ENCODE peak calls at places on chromosomes 7 and 10, in six cellular contexts. O is stimulated activated CD4-positive, alpha-beta T cell treated with anti-CD3 and anti-CD28 coated beads, Interleukin-2, amount 100 ng/mL, for 48 hours; S is stimulated activated CD8-positive, alpha-beta memory T cell treated with anti-CD3 and anti-CD28 coated beads, Interleukin-2, amount 100 ng/mL, for 1 hour; Q is RPMI7951; U is activated naive CD4-positive, alpha-beta T cell treated with anti-CD3 and anti-CD28 coated beads, Interleukin-2, amount 50 U/mL, for 72 hours; V is NCI-H1105 treated with DMSO at 0.1 percent for 48 hours. M is an unnamed sample.
A peak's percentile ranks its signal among the peaks of the same experiment; 100 is the strongest.

GRCh38 chr10:3776796-3777571 is 8.0 kb downstream of the KLF6 start:
- DNase-seq in O (no peak), S (no peak), Q (peak; percentile 98), U (no peak), V (no peak), M (peak; percentile 90)

GRCh38 chr7:21617916-21618390 is 75.1 kb downstream of the DNAH11 start:
- DNase-seq in O (no peak), S (no peak), Q (peak; percentile 95), U (no peak), V (no peak), M (peak; percentile 74)

GRCh38 chr7:29177963-29178612 is 16.5 kb upstream of the CHN2 start:
- DNase-seq in O (no peak), S (no peak), Q (peak; percentile 71), U (peak; percentile 70), V (no peak), M (peak; percentile 36)

GRCh38 chr10:86899670-86900276 is 57.6 kb downstream of the MMRN2 start:
- DNase-seq in O (peak; percentile 25), S (no peak), Q (peak; percentile 46), U (no peak), V (peak; percentile 3), M (peak; percentile 79)

GRCh38 chr10:84008878-84009277 is 130.4 kb upstream of the GHITM start:
- DNase-seq in O (peak; percentile 30), S (no peak), Q (no peak), U (no peak), V (no peak), M (peak; percentile 1)

GRCh38 chr7:108368466-108368865 is 87.8 kb downstream of the NRCAM start:
- DNase-seq in O (no peak), S (no peak), Q (no peak), U (no peak), V (no peak), M (no peak)

GRCh38 chr7:30548762-30549344 is 44.2 kb upstream of the GGCT start:
- DNase-seq in O (peak; percentile 43), S (no peak), Q (peak; percentile 83), U (no peak), V (peak; percentile 81), M (peak; percentile 70)

GRCh38 chr10:73577788-73578187 is 13.4 kb downstream of the USP54 start:
- DNase-seq in O (no peak), S (no peak), Q (no peak), U (no peak), V (no peak), M (peak; percentile 72)

GRCh38 chr7:92955081-92955480 is 118.7 kb upstream of the CDK6 start:
- DNase-seq in O (peak; percentile 23), S (no peak), Q (peak; percentile 92), U (no peak), V (no peak), M (no peak)

GRCh38 chr10:116892873-116893685 is 43.8 kb downstream of the ENO4 start:
- DNase-seq in O (no peak), S (no peak), Q (no peak), U (no peak), V (no peak), M (no peak)

GRCh38 chr7:9264395-9264794 is 831.0 kb downstream of the NXPH1 start:
- DNase-seq in O (no peak), S (no peak), Q (no peak), U (no peak), V (no peak), M (no peak)

GRCh38 chr10:24723386-24723787 is 300 bp downstream of the ARHGAP21 start:
- DNase-seq in O (no peak), S (no peak), Q (peak; percentile 43), U (peak; percentile 61), V (no peak), M (no peak)

GRCh38 chr10:100518761-100519241 is 860 bp downstream of the SEC31B start:
- DNase-seq in O (peak; percentile 64), S (no peak), Q (peak; percentile 56), U (no peak), V (peak; percentile 36), M (peak; percentile 63)

GRCh38 chr7:140607441-140607989 is 33.1 kb downstream of the DENND2A start:
- DNase-seq in O (no peak), S (no peak), Q (peak; percentile 99), U (no peak), V (no peak), M (peak; percentile 88)

GRCh38 chr7:114183311-114184105 is 231.1 kb upstream of the FOXP2 start:
- DNase-seq in O (no peak), S (no peak), Q (no peak), U (no peak), V (peak; percentile 44), M (no peak)

GRCh38 chr7:123674399-123675091 is 18.9 kb downstream of the LMOD2 start:
- DNase-seq in O (no peak), S (no peak), Q (no peak), U (no peak), V (no peak), M (peak; percentile 30)

GRCh38 chr10:85124592-85124991 is 796.2 kb downstream of the CCSER2 start:
- DNase-seq in O (no peak), S (no peak), Q (no peak), U (no peak), V (peak; percentile 79), M (no peak)

GRCh38 chr7:124570558-124570957 is 195.0 kb downstream of the GPR37 start:
- DNase-seq in O (no peak), S (no peak), Q (no peak), U (no peak), V (no peak), M (no peak)

GRCh38 chr10:42970451-42971250 is 106.2 kb upstream of the RET start:
- DNase-seq in O (no peak), S (no peak), Q (no peak), U (no peak), V (no peak), M (no peak)

GRCh38 chr7:66146701-66147100 is 32.1 kb downstream of the CRCP start:
- DNase-seq in O (no peak), S (no peak), Q (peak; percentile 75), U (no peak), V (no peak), M (peak; percentile 94)

GRCh38 chr7:103636153-103636552 is 190.1 kb upstream of the SLC26A5 start:
- DNase-seq in O (no peak), S (no peak), Q (no peak), U (no peak), V (no peak), M (peak; percentile 46)

GRCh38 chr10:127148066-127148932 is 48.1 kb downstream of the INSYN2A start:
- DNase-seq in O (no peak), S (no peak), Q (peak; percentile 87), U (no peak), V (no peak), M (peak; percentile 93)

GRCh38 chr7:119640326-119640725 is 632.6 kb upstream of the KCND2 start:
- DNase-seq in O (no peak), S (no peak), Q (no peak), U (no peak), V (no peak), M (no peak)

GRCh38 chr7:137015015-137015414 is 146.6 kb downstream of the CHRM2 start:
- DNase-seq in O (no peak), S (no peak), Q (no peak), U (no peak), V (no peak), M (no peak)

GRCh38 chr7:24283900-24284698 is at the start of gene NPY:
- DNase-seq in O (no peak), S (no peak), Q (no peak), U (no peak), V (no peak), M (no peak)

GRCh38 chr10:28503114-28503513 is 29.8 kb upstream of the WAC start:
- DNase-seq in O (no peak), S (no peak), Q (peak; percentile 15), U (no peak), V (peak; percentile 82), M (peak; percentile 27)

GRCh38 chr10:72729528-72729927 is 37.6 kb downstream of the MCU start:
- DNase-seq in O (no peak), S (no peak), Q (no peak), U (no peak), V (no peak), M (no peak)

GRCh38 chr10:84348431-84348830 is 20.0 kb downstream of the CCSER2 start:
- DNase-seq in O (no peak), S (no peak), Q (peak; percentile 45), U (no peak), V (no peak), M (peak; percentile 71)

GRCh38 chr7:84139986-84140729 is 54.4 kb downstream of the SEMA3A start:
- DNase-seq in O (no peak), S (no peak), Q (peak; percentile 36), U (no peak), V (no peak), M (peak; percentile 32)

GRCh38 chr10:88048312-88048711 is 184.9 kb downstream of the PTEN start:
- DNase-seq in O (no peak), S (no peak), Q (no peak), U (no peak), V (no peak), M (peak; percentile 18)

GRCh38 chr7:102393467-102393866 is 2.7 kb upstream of the PRKRIP1 start:
- DNase-seq in O (no peak), S (no peak), Q (no peak), U (no peak), V (no peak), M (no peak)

GRCh38 chr10:77430530-77430929 is 207.1 kb downstream of the KCNMA1 start:
- DNase-seq in O (no peak), S (no peak), Q (no peak), U (no peak), V (no peak), M (no peak)

GRCh38 chr10:11246752-11247467 is 229.2 kb downstream of the CELF2 start:
- DNase-seq in O (no peak), S (no peak), Q (no peak), U (no peak), V (no peak), M (no peak)

GRCh38 chr7:52723606-52724005 is 311.8 kb upstream of the POM121L12 start:
- DNase-seq in O (no peak), S (no peak), Q (no peak), U (no peak), V (no peak), M (no peak)

GRCh38 chr10:123135415-123136141 is at the start of gene HMX3:
- DNase-seq in O (no peak), S (no peak), Q (no peak), U (peak; percentile 63), V (peak; percentile 49), M (peak; percentile 49)